ENCODE peak calls at places on chromosomes 2 and 18, in five cellular contexts. U is epithelial cell of esophagus; W is HFFc6; H is A673; O is activated CD4-positive, alpha-beta T cell treated with anti-CD3 and anti-CD28 coated beads for 1 hour. B is an unnamed sample.

GRCh38 chr2:74426181-74426758 is 4.7 kb downstream of the WDR54 start:
- DNase-seq in U (no peak), O (no peak), H (no peak), W (no peak), B (no peak)

GRCh38 chr2:240917684-240918257 is 11.6 kb downstream of the CROCC2 start:
- DNase-seq in O (no peak), H (no peak), W (no peak), U (no peak), B (no peak)

GRCh38 chr2:127398239-127398590 is 10.4 kb upstream of the MAP3K2 start:
- DNase-seq in H (peak; percentile 90), O (no peak), U (peak; percentile 92), W (peak; percentile 91), B (peak; percentile 88)

GRCh38 chr18:54612237-54612636 is 21.2 kb downstream of the DYNAP start:
- DNase-seq in W (no peak), O (no peak), U (peak; percentile 92), H (no peak), B (peak; percentile 86)

GRCh38 chr2:127169066-127169660 is 50.9 kb downstream of the CYP27C1 start:
- DNase-seq in W (no peak), O (no peak), U (no peak), H (no peak), B (no peak)

GRCh38 chr18:58569490-58569911 is 59.4 kb downstream of the ALPK2 start:
- DNase-seq in W (no peak), H (no peak), O (no peak), U (no peak), B (no peak)

GRCh38 chr2:30786923-30787685 is 20.1 kb downstream of the CAPN13 start:
- DNase-seq in W (no peak), U (no peak), H (no peak), O (no peak), B (no peak)

GRCh38 chr2:113324684-113325160 is 46.0 kb upstream of the PAX8 start:
- DNase-seq in H (peak; percentile 91), U (peak; percentile 71), W (peak; percentile 59), O (peak; percentile 21), B (peak; percentile 65)

GRCh38 chr2:236740506-236740905 is 170.9 kb downstream of the ACKR3 start:
- DNase-seq in O (no peak), U (no peak), W (no peak), H (no peak), B (no peak)

GRCh38 chr2:119746836-119747235 is 12.9 kb upstream of the PTPN4 start:
- DNase-seq in U (peak; percentile 48), O (no peak), W (peak; percentile 12), H (peak; percentile 31), B (peak; percentile 6)

GRCh38 chr2:173459363-173459762 is 104.7 kb downstream of the CDCA7 start:
- DNase-seq in O (no peak), W (no peak), U (peak; percentile 51), H (no peak), B (no peak)

GRCh38 chr2:152336103-152336853 is 1.3 kb downstream of the FMNL2 start:
- DNase-seq in H (peak; percentile 57), O (no peak), W (peak; percentile 29), U (peak; percentile 59), B (peak; percentile 62)

GRCh38 chr2:64062840-64063239 is 43.6 kb upstream of the VPS54 start:
- DNase-seq in W (peak; percentile 41), H (no peak), O (no peak), U (peak; percentile 89), B (peak; percentile 91)

GRCh38 chr2:128637481-128638155 is 318.9 kb upstream of the HS6ST1 start:
- DNase-seq in O (no peak), H (no peak), U (no peak), W (no peak), B (no peak)

GRCh38 chr2:33291278-33292013 is 185.0 kb upstream of the RASGRP3 start:
- DNase-seq in H (no peak), U (peak; percentile 84), O (no peak), W (peak; percentile 75), B (peak; percentile 47)

GRCh38 chr2:16437189-16437588 is 228.4 kb downstream of the CYRIA start:
- DNase-seq in H (no peak), W (no peak), O (no peak), U (no peak), B (no peak)

GRCh38 chr2:96241901-96242611 is 23.7 kb downstream of the TMEM127 start:
- DNase-seq in U (peak; percentile 59), H (peak; percentile 43), W (peak; percentile 97), O (peak; percentile 18), B (peak; percentile 72)